ENCODE peak calls at places on chromosome 19, in ten cellular contexts. D is suprapubic skin, Y is transverse colon, S is IMR-90, W is Peyer's patch, N is stomach, Z is K562, L is body of pancreas, V is uterus, X is testis. G is an unnamed sample.

GRCh38 chr19:5434970-5435641 is 20.1 kb upstream of the ZNRF4 start:
- DNase-seq in X (no peak), L (no peak), V (no peak), S (peak), Z (peak), Y (no peak), W (no peak), D (no peak), N (no peak), G (no peak)

GRCh38 chr19:29923653-29924052 is 18.4 kb upstream of the URI1 start:
- DNase-seq in Y (no peak), X (no peak), Z (no peak), S (no peak), L (no peak), D (no peak), W (no peak), N (no peak), V (no peak), G (no peak)

GRCh38 chr19:35742121-35742724 is at the start of gene IGFLR1:
- DNase-seq in L (no peak), X (no peak), Z (no peak), W (no peak), N (peak), Y (peak), D (no peak), V (no peak), S (no peak), G (no peak)

GRCh38 chr19:15101479-15102082 is 5.6 kb upstream of the SYDE1 start:
- DNase-seq in X (peak), N (peak), S (peak), V (no peak), Z (peak), D (no peak), W (no peak), L (peak), Y (peak), G (no peak)

GRCh38 chr19:48511800-48512503 is at the start of gene LMTK3:
- DNase-seq in X (peak), L (no peak), S (peak), W (no peak), D (no peak), V (no peak), Y (peak), N (no peak), Z (peak), G (no peak)

GRCh38 chr19:10378124-10378523 is 2.2 kb downstream of the TYK2 start:
- DNase-seq in N (no peak), Z (no peak), V (no peak), S (no peak), X (no peak), Y (no peak), W (no peak), D (no peak), L (no peak), G (no peak)

GRCh38 chr19:45087531-45087930 is 5.4 kb upstream of the PPP1R37 start:
- DNase-seq in D (no peak), Z (no peak), X (no peak), S (no peak), N (no peak), V (no peak), L (no peak), Y (no peak), W (no peak), G (no peak)

GRCh38 chr19:11286312-11286974 is 9.5 kb upstream of the TSPAN16 start:
- DNase-seq in V (no peak), X (no peak), S (peak), Y (no peak), W (no peak), Z (no peak), L (no peak), D (no peak), N (no peak), G (no peak)

GRCh38 chr19:23071087-23071511 is 45.7 kb upstream of the ZNF730 start:
- DNase-seq in W (no peak), X (peak), N (no peak), S (peak), V (peak), Y (no peak), Z (peak), L (peak), D (no peak), G (no peak)

GRCh38 chr19:53504903-53505302 is 33.0 kb upstream of the ZNF331 start:
- DNase-seq in N (no peak), Z (no peak), V (peak), X (peak), D (no peak), Y (no peak), W (no peak), S (no peak), L (no peak), G (no peak)

GRCh38 chr19:28546148-28546685 is 666.7 kb downstream of the UQCRFS1 start:
- DNase-seq in N (no peak), V (no peak), L (no peak), D (no peak), X (no peak), S (no peak), W (no peak), Y (no peak), Z (peak), G (no peak)

GRCh38 chr19:41328157-41328817 is 18.3 kb downstream of the CCDC97 start:
- DNase-seq in D (no peak), L (no peak), Z (peak), N (no peak), X (no peak), V (no peak), W (no peak), Y (no peak), S (peak), G (no peak)

GRCh38 chr19:33763661-33764343 is 32.9 kb upstream of the KCTD15 start:
- DNase-seq in V (no peak), N (no peak), W (no peak), L (peak), Y (no peak), S (no peak), X (no peak), Z (no peak), D (no peak), G (no peak)

GRCh38 chr19:38017504-38018150 is 110.6 kb downstream of the SIPA1L3 start:
- DNase-seq in L (no peak), N (no peak), X (no peak), S (no peak), Y (no peak), V (no peak), Z (no peak), W (no peak), D (no peak), G (no peak)
- TF ChIP-seq POLR2A in L (no peak), N (no peak), X (no peak), S (no peak), Y (no peak), V (no peak), Z (no peak), W (no peak), D (no peak), G (no peak)

GRCh38 chr19:18742838-18743237 is 48.3 kb downstream of the COMP start:
- DNase-seq in V (no peak), S (no peak), X (no peak), N (no peak), Y (peak), L (no peak), Z (no peak), D (no peak), W (peak), G (no peak)

GRCh38 chr19:18738961-18739690 is 52.0 kb downstream of the COMP start:
- DNase-seq in V (no peak), X (no peak), L (no peak), W (no peak), Y (no peak), N (no peak), Z (no peak), D (no peak), S (no peak), G (no peak)

GRCh38 chr19:18741566-18742121 is 49.5 kb downstream of the COMP start:
- DNase-seq in S (no peak), N (peak), V (no peak), W (peak), L (peak), Z (no peak), Y (peak), D (no peak), X (peak), G (no peak)

GRCh38 chr19:18742324-18742723 is 48.8 kb downstream of the COMP start:
- DNase-seq in X (peak), D (no peak), Z (no peak), W (peak), L (no peak), V (no peak), Y (no peak), S (no peak), N (no peak), G (no peak)

DNA sequence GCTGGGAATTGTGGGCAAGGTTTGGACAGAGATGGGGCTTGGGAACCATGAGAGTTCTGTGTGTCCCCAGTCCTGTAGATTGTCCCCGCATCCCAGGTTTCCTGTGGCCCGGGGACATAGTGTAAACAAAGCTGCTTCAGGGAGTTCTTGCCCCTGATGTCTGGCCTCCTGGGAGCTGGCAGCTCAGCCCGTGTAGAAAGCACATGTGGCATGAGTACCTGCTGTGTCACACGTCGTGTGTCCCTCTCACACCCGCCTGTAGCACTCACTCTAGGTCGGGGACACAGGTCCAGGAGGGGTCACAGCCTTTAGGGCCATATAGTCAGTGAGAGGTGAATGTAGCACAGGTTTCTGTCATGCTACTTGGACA is 50.0 kb downstream of the COMP start:
- DNase-seq in Y (no peak), L (no peak), D (no peak), V (no peak), N (no peak), Z (no peak), W (no peak), S (no peak), X (no peak), G (no peak)
- H3K4me3 ChIP-seq in Y (no peak), L (no peak), D (no peak), V (no peak), N (no peak), Z (no peak), W (no peak), S (no peak), X (no peak), G (no peak)

GRCh38 chr19:18140473-18140872 is 12.5 kb upstream of the PIK3R2 start:
- DNase-seq in W (no peak), N (no peak), L (no peak), S (no peak), Z (no peak), V (no peak), Y (no peak), X (no peak), D (no peak), G (no peak)

GRCh38 chr19:18131841-18132596 is 20.9 kb upstream of the PIK3R2 start:
- DNase-seq in Y (no peak), X (peak), V (no peak), S (no peak), Z (peak), D (no peak), N (no peak), W (no peak), L (no peak), G (no peak)

GRCh38 chr19:18137242-18137641 is 15.7 kb upstream of the PIK3R2 start:
- DNase-seq in Y (no peak), Z (no peak), X (no peak), L (no peak), S (no peak), D (no peak), V (no peak), N (no peak), W (no peak), G (no peak)

GRCh38 chr19:18141031-18141430 is 11.9 kb upstream of the PIK3R2 start:
- DNase-seq in N (no peak), Z (no peak), V (no peak), X (no peak), Y (no peak), D (no peak), W (no peak), L (no peak), S (no peak), G (no peak)

DNA sequence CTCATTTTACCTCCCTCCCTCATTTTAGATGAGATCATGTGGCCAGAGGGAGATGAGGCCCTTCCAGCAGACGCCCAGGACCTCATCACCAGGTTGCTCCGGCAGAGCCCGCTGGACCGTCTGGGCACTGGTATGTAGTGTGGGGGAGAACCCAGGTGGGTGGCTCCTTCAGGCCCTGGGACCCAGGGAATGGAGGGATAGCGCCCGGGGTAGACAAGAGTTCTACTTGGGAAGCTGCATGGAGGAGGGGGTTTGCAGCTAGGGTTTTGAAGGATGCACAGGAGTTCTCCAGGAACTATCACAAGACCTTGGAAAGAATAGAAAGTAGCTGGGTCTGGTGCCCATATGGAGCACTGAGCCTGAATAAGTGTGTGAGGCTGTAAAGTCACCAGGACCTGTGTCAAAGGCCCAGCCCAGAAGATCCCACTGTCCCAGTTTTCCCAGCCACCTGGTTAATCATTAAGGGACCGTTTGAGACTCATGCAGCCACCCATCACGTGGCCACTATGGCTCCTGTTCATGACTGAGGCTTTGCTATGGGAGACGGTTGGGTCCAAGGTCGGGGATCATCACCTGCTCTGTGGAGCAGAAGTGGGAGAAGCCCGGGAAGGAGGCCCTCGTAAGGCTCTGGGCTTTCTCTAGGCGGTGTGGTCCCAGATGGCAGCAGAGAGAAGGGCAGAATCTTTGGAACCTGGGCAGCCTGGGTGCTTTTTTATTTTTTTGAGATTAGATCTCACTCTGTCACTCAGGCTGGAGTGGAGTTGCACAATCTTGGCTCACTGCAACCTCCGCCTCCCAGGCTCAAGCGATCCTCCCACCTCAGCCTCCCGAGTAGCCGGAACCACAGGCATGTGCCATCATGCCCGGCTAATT is 17.0 kb upstream of the PIK3R2 start:
- DNase-seq in X (no peak), N (no peak), Z (no peak), D (no peak), S (no peak), V (no peak), W (peak), Y (peak), L (peak), G (no peak)
- H3K27ac ChIP-seq in X (no peak), N (no peak), Z (no peak), D (no peak), S (no peak), V (no peak), W (peak), Y (peak), L (no peak), G (no peak)

GRCh38 chr19:3265432-3265831 is 41.0 kb downstream of the CELF5 start:
- DNase-seq in L (no peak), S (no peak), N (no peak), W (no peak), D (no peak), V (no peak), Z (peak), X (no peak), Y (no peak), G (no peak)

GRCh38 chr19:3262362-3262761 is 37.9 kb downstream of the CELF5 start:
- DNase-seq in S (no peak), X (no peak), Y (no peak), L (no peak), W (no peak), D (no peak), Z (no peak), N (no peak), V (no peak), G (no peak)

GRCh38 chr19:3266792-3267469 is 42.5 kb downstream of the CELF5 start:
- DNase-seq in V (no peak), S (no peak), X (peak), L (no peak), Z (no peak), N (no peak), W (no peak), Y (no peak), D (no peak), G (no peak)

GRCh38 chr19:3266092-3266693 is 41.7 kb downstream of the CELF5 start:
- DNase-seq in Z (peak), L (no peak), Y (no peak), V (no peak), D (no peak), S (no peak), W (no peak), X (no peak), N (no peak), G (no peak)

DNA sequence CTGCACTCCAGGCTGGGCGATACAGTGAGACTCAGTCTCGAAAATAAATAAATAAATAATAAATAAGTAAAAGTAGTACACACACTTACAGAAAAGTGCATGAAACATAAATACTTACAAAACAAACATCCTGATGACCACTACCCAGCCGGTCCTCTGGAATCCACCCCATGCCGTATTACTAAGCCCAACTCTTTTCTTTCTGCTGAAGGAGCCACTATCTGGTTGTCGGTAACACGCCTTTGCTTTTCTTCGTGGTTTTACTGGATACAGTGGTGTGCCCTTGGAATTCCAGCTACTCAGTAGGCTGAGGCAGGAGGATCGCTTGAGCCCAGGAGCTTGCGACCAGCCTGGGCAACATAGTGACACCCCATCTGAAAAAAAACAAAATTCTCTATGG is 39.4 kb downstream of the CELF5 start:
- DNase-seq in Y (no peak), S (no peak), X (no peak), D (no peak), V (no peak), N (no peak), L (no peak), W (no peak), Z (no peak), G (no peak)
- TF ChIP-seq POLR2A in Y (no peak), S (no peak), X (no peak), D (no peak), V (no peak), N (no peak), L (no peak), W (no peak), Z (no peak), G (no peak)

DNA sequence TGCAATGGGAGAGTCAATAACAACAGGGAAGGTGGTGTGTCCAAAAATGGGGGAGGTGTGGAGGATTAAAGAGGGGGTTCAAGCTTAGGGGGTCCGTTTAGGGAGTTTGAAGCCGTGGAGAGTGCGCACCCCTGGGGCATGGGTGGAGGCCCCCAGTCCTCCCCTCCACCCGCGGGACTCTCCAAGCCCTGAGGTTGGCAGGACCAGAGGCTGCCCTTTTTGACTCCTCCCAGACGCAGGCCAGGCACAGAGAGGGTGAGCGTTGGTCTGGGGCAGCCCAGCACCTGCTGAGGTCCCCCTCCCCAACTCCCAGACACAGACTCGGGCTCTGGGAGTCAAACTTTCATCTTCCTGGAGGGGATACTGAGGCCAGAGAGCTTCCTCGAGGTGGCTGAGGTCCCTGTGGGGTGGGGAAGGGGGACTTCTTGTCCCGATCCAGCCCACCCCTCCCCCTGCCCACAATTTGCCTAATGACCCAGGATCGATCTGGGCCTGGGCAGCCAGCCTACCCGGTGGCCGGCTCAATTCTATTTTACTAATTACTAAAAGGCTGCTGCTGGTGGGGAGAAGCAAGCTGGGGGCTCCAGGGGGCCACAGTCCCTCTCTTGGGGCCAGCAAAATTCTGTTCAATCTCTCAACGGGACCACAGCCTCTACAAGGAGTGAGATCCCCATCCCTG is 2.8 kb upstream of the ONECUT3 start:
- DNase-seq in W (no peak), V (no peak), D (no peak), X (no peak), L (no peak), N (no peak), S (no peak), Y (no peak), Z (no peak), G (no peak)
- H3K4me3 ChIP-seq in W (no peak), V (no peak), D (peak), X (no peak), L (no peak), N (peak), S (no peak), Y (no peak), Z (no peak), G (no peak)

GRCh38 chr19:46909356-46909755 is 48.6 kb downstream of the ARHGAP35 start:
- DNase-seq in Y (no peak), D (no peak), V (no peak), L (no peak), N (no peak), S (no peak), Z (no peak), X (no peak), W (no peak), G (no peak)

GRCh38 chr19:46904114-46905060 is 43.6 kb downstream of the ARHGAP35 start:
- DNase-seq in Z (no peak), Y (no peak), S (peak), L (no peak), V (peak), X (peak), W (no peak), N (no peak), D (no peak), G (no peak)

GRCh38 chr19:46907880-46908279 is 47.1 kb downstream of the ARHGAP35 start:
- DNase-seq in V (peak), S (no peak), Z (no peak), Y (no peak), D (no peak), W (no peak), X (peak), N (no peak), L (no peak), G (no peak)

GRCh38 chr19:46903458-46903857 is 42.7 kb downstream of the ARHGAP35 start:
- DNase-seq in W (no peak), S (no peak), Z (no peak), X (no peak), D (no peak), L (no peak), Y (no peak), N (no peak), V (no peak), G (no peak)

DNA sequence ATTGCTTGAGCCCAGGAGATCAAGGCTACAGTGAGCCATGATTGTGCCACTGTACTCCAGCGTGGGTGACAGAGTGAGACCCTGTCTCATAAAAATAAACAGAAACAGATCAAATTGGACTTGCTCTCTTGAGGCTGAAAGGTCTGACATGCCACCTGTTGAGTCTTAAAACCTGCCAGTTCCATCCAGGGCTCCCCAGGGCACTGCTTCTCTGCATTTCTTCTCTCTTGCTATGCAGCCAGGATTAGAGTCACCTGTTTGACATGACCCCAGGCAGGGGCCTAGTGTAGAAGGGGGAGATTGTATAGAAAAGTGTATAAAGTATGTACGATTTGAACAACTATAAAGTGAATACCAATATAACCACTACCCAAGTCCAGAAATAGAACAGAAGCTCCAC is 45.4 kb downstream of the ARHGAP35 start:
- DNase-seq in Z (no peak), V (no peak), L (no peak), X (no peak), S (no peak), N (no peak), Y (no peak), D (no peak), W (no peak), G (no peak)
- H3K27ac ChIP-seq in Z (no peak), V (peak), L (no peak), X (peak), S (no peak), N (no peak), Y (no peak), D (no peak), W (no peak), G (no peak)

GRCh38 chr19:4375620-4376228 is 24.6 kb downstream of the SH3GL1 start:
- DNase-seq in S (peak), V (peak), X (no peak), Z (peak), L (peak), N (no peak), W (no peak), Y (peak), D (no peak), G (no peak)
- TF ChIP-seq POLR2A in S (no peak), V (no peak), X (no peak), Z (no peak), L (no peak), N (no peak), W (no peak), Y (no peak), D (peak), G (no peak)